ENCODE peak calls at places on chromosomes 5 and 9, in four cellular contexts. I, G, T and N are unnamed samples.

GRCh38 chr5:139137703-139138102 is 60.5 kb downstream of the SIL1 start:
- DNase-seq in I (no peak), G (peak; percentile 26), T (peak; percentile 47), N (no peak)

GRCh38 chr9:127452481-127453092 is 1.3 kb downstream of the LRSAM1 start:
- DNase-seq in I (no peak), G (peak; percentile 17), T (peak; percentile 91), N (peak; percentile 23)

GRCh38 chr9:78676623-78677022 is 379.7 kb downstream of the PSAT1 start:
- DNase-seq in I (no peak), G (peak; percentile 76), T (no peak), N (no peak)

GRCh38 chr9:79701651-79702050 is 129.9 kb downstream of the TLE4 start:
- DNase-seq in I (no peak), G (no peak), T (no peak), N (no peak)

GRCh38 chr5:155455791-155456514 is 442.4 kb downstream of the KIF4B start:
- DNase-seq in I (no peak), G (no peak), T (no peak), N (no peak)

GRCh38 chr9:133054966-133055365 is 6.8 kb upstream of the CEL start:
- DNase-seq in I (no peak), G (peak; percentile 40), T (no peak), N (no peak)

GRCh38 chr5:1752881-1753280 is 46.8 kb downstream of the MRPL36 start:
- DNase-seq in I (peak; percentile 39), G (no peak), T (peak; percentile 20), N (no peak)

GRCh38 chr5:139765409-139766217 is 30.0 kb upstream of the PSD2 start:
- DNase-seq in I (peak; percentile 97), G (peak; percentile 57), T (peak; percentile 77), N (peak; percentile 85)

GRCh38 chr9:7613931-7614330 is 185.6 kb downstream of the DMAC1 start:
- DNase-seq in I (no peak), G (no peak), T (no peak), N (no peak)

GRCh38 chr5:34597034-34597433 is 59.1 kb upstream of the RAI14 start:
- DNase-seq in I (no peak), G (no peak), T (no peak), N (no peak)

GRCh38 chr5:56176155-56176798 is 56.9 kb downstream of the ANKRD55 start:
- DNase-seq in I (no peak), G (peak; percentile 76), T (no peak), N (peak; percentile 45)

GRCh38 chr5:56175465-56175864 is 57.7 kb downstream of the ANKRD55 start:
- DNase-seq in I (no peak), G (peak; percentile 84), T (no peak), N (peak; percentile 45)

GRCh38 chr5:56172225-56172624 is 60.9 kb downstream of the ANKRD55 start:
- DNase-seq in I (no peak), G (peak; percentile 59), T (no peak), N (no peak)

GRCh38 chr5:56177134-56177533 is 56.0 kb downstream of the ANKRD55 start:
- DNase-seq in I (no peak), G (no peak), T (no peak), N (no peak)

DNA sequence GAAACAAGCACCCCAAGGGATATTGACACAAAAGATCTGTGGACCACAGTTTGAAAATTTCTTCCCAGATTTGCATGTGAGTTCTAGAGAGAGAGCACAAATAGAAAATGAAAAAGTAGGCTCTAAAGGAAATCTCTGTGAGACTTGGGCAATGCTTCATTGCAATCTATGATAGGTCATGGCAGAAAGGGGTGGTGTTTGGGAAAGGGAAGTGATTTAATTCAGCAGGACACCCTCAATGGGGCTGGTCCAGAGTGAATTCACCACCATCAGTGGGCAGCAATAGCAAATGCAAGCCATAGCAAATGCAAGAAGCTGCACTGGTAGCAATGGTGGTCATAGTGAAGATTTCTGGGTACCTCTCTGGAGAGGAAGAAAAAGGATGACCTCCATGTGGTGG is 58.1 kb downstream of the ANKRD55 start:
- DNase-seq in I (no peak), G (no peak), T (no peak), N (no peak)
- TF ChIP-seq POLR2A in I (no peak), G (no peak), T (no peak), N (no peak)

DNA sequence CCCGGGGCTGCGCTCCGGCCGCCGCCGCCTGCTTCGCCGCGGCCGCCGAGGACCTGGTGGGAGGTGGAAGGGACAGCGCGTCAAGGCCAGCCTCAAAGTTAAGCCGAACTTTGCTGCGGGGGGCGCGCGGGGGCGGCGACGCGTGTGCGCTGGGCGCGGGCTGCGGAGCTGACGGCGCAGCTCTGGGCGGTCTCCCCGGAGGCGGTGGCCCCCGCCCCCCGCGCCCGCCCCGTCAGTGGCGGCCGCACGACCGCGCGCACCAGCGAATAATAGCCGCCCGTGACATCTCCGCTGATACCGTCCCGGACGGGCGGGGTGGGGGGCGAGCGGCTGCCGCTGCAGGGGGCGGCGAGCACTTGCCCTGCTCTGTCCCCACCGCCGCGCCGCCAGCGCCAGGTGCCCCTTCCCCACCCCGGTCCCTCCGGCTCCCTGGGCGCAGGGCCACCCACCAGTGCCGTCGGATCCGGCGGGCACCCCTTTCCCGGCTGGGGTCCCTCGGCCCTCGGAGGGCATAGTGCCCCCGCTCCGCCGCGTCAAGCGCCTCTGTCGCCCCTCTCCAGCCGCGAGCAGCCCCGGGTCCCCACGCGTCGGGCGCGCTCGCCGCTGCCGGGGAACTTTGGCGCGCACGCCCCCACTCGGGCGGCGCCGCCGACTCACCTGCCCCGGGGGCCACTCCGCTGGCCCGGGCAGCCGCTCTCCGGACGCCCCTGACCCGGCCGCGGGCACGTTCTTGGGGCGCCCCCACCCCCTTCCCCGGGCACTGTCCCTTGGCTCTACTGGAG is 772 bp upstream of the FAM78A start:
- DNase-seq in I (no peak), G (no peak), T (no peak), N (peak; percentile 30)
- H3K4me1 ChIP-seq in I (peaks cover 19% of the 10 kb centered on the region), G (no peaks in the 10 kb centered on the region), T (peaks cover 18% of the 10 kb centered on the region), N (peaks cover 15% of the 10 kb centered on the region)

GRCh38 chr9:107606149-107606790 is 116.7 kb upstream of the KLF4 start:
- DNase-seq in I (no peak), G (no peak), T (no peak), N (no peak)
- TF ChIP-seq POLR2A in I (no peak), G (no peak), T (no peak), N (no peak)

GRCh38 chr5:40679998-40680681 is 425 bp downstream of the PTGER4 start:
- DNase-seq in I (no peak), G (no peak), T (no peak), N (no peak)

GRCh38 chr5:40679071-40679997 is at the start of gene PTGER4:
- DNase-seq in I (peak; percentile 92), G (peak; percentile 86), T (peak; percentile 96), N (peak; percentile 92)

GRCh38 chr5:40682431-40683017 is 2.8 kb downstream of the PTGER4 start:
- DNase-seq in I (no peak), G (peak; percentile 48), T (no peak), N (no peak)

GRCh38 chr5:40681351-40682311 is 1.9 kb downstream of the PTGER4 start:
- DNase-seq in I (peak; percentile 71), G (no peak), T (peak; percentile 44), N (peak; percentile 34)

GRCh38 chr5:40680741-40681350 is 1.1 kb downstream of the PTGER4 start:
- DNase-seq in I (peak; percentile 59), G (no peak), T (no peak), N (peak; percentile 22)
- H3K4me1 ChIP-seq in I (peaks cover 18% of the 10 kb centered on the region), G (peaks cover 13% of the 10 kb centered on the region), T (peaks cover 43% of the 10 kb centered on the region), N (peaks cover 4% of the 10 kb centered on the region)

GRCh38 chr9:129566563-129567266 is 54.2 kb downstream of the C9orf50 start:
- DNase-seq in I (no peak), G (no peak), T (no peak), N (no peak)

GRCh38 chr9:129568560-129569505 is 52.1 kb downstream of the C9orf50 start:
- DNase-seq in I (peak; percentile 72), G (no peak), T (peak; percentile 71), N (peak; percentile 49)

GRCh38 chr9:129569506-129570449 is 51.1 kb downstream of the C9orf50 start:
- DNase-seq in I (peak; percentile 56), G (peak; percentile 36), T (peak; percentile 37), N (no peak)

GRCh38 chr9:129567329-129567728 is 53.6 kb downstream of the C9orf50 start:
- DNase-seq in I (no peak), G (no peak), T (no peak), N (no peak)

GRCh38 chr9:129567842-129568559 is 52.9 kb downstream of the C9orf50 start:
- DNase-seq in I (peak; percentile 67), G (peak; percentile 70), T (peak; percentile 40), N (no peak)
- TF ChIP-seq POLR2A in I (no peak), G (no peak), T (no peak), N (no peak)

DNA sequence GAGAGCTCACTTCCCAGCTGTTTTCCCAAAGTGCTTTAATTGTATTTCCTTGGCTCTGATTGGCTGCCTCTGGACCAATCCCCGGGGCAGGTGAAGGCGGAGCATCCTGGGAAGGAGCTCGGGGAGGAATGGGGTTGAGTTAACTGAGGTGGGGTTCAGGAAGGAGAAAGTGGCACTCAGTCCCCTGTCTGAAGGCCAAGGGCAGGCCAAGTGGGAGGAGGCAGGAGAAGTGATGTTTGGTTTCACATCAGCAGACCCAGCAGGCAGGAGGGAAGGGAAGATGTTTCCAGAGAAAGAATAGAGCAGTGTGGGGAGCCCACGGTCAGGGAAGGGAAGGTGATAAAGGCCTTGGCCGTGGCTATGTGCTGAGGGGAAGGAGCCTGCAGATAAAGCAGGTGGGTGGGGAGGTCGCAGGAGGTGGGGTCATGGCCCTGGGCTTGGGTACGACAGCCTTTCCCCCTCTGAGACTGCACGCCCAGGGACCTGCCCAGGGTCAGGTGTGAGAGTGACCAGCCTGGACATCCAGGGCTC is 3.1 kb downstream of the TSPAN17 start:
- DNase-seq in I (no peak), G (no peak), T (no peak), N (peak; percentile 45)
- H3K4me1 ChIP-seq in I (peaks cover 17% of the 10 kb centered on the region), G (peaks cover 12% of the 10 kb centered on the region), T (peaks cover 27% of the 10 kb centered on the region), N (peaks cover 45% of the 10 kb centered on the region)

DNA sequence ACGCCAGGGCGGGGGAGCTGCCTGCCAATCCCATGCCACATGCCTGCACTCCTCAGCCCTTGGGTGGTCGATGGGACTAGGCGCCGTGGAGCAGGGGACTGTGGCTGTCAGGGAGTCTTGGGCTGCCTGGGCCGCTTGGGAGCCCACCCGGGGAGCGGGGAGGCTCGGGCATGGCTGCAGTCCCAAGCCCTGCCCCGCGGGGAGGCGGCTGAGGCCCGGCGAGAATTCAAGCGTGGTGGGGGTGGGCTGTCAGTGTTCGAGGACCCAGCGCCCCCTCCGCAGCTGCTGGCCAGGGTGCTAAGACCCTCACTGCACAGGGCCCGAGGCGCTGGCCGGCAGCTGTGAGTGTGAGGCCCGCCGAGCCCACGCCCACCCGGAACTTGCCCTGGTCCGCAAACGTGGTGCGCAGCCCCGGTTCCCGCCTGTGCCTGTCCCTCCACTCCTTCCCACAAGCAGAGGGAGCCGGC is 83.2 kb upstream of the DMRTA1 start:
- DNase-seq in I (no peak), G (no peak), T (no peak), N (peak; percentile 18)
- TF ChIP-seq POLR2A in I (no peak), G (no peak), T (no peak), N (no peak)